ENCODE peak calls at places on chromosomes 4 and X, in nine cellular contexts. V is GM20000; I is mesothelial cell of epicardium; M is B cell; F is ACHN; W is stimulated activated CD8-positive, alpha-beta memory T cell treated with anti-CD3 and anti-CD28 coated beads, Interleukin-7, amount 100 ng/mL, for 24 hours; N is GM19239; E is NCI-H446; Y is AG10803. Q is an unnamed sample.

GRCh38 chr4:185395255-185395955 is at the start of gene LRP2BP:
- DNase-seq in V (peak), I (no peak), M (peak), F (peak), W (no peak), N (no peak), E (no peak), Y (peak), Q (no peak)

GRCh38 chr4:158858410-158859189 is 89.8 kb downstream of the FNIP2 start:
- DNase-seq in V (no peak), I (no peak), M (no peak), F (no peak), W (no peak), N (no peak), E (no peak), Y (peak), Q (no peak)

GRCh38 chrX:136143714-136144113 is 3.6 kb upstream of the FHL1 start:
- DNase-seq in V (peak), I (no peak), M (no peak), F (no peak), W (no peak), N (no peak), E (no peak), Y (no peak), Q (no peak)

GRCh38 chr4:143381171-143382118 is 44.8 kb downstream of the GAB1 start:
- DNase-seq in V (no peak), I (peak), M (no peak), F (peak), W (no peak), N (no peak), E (peak), Y (peak), Q (no peak)

GRCh38 chr4:158670975-158671664 is 567 bp downstream of the C4orf46 start:
- DNase-seq in V (peak), I (peak), M (peak), F (peak), W (peak), N (no peak), E (peak), Y (peak), Q (peak)

GRCh38 chr4:1809754-1810502 is 16.8 kb downstream of the FGFR3 start:
- DNase-seq in V (peak), I (peak), M (peak), F (peak), W (peak), N (peak), E (peak), Y (peak), Q (no peak)

GRCh38 chr4:1683371-1683902 is 676 bp downstream of the FAM53A start:
- DNase-seq in V (no peak), I (peak), M (no peak), F (peak), W (no peak), N (no peak), E (peak), Y (peak), Q (no peak)

GRCh38 chrX:1307626-1308340 is 28.8 kb upstream of the IL3RA start:
- DNase-seq in V (no peak), I (no peak), M (no peak), F (no peak), W (no peak), N (no peak), E (no peak), Y (no peak), Q (no peak)

GRCh38 chrX:31236231-31236630 is 164.4 kb upstream of the FTHL17 start:
- DNase-seq in V (no peak), I (no peak), M (no peak), F (no peak), W (no peak), N (no peak), E (no peak), Y (no peak), Q (no peak)

GRCh38 chrX:124338733-124339514 is 6.5 kb downstream of the TEX13D start:
- DNase-seq in V (no peak), I (no peak), M (no peak), F (no peak), W (no peak), N (no peak), E (no peak), Y (no peak), Q (no peak)

GRCh38 chr4:25449688-25450087 is 72.6 kb downstream of the ANAPC4 start:
- DNase-seq in V (peak), I (no peak), M (no peak), F (no peak), W (no peak), N (no peak), E (no peak), Y (no peak), Q (no peak)

GRCh38 chr4:20256381-20256881 is 4.7 kb downstream of the SLIT2 start:
- DNase-seq in V (no peak), I (no peak), M (no peak), F (peak), W (no peak), N (no peak), E (no peak), Y (no peak), Q (no peak)

GRCh38 chr4:89539374-89539773 is 231.8 kb upstream of the GPRIN3 start:
- DNase-seq in V (no peak), I (no peak), M (no peak), F (no peak), W (no peak), N (no peak), E (no peak), Y (peak), Q (no peak)

GRCh38 chrX:155888139-155888538 is 7.0 kb downstream of the VAMP7 start:
- DNase-seq in V (no peak), I (no peak), M (no peak), F (peak), W (no peak), N (no peak), E (no peak), Y (peak), Q (no peak)

GRCh38 chr4:74444891-74445642 is at the start of gene AREG:
- DNase-seq in V (peak), I (peak), M (peak), F (peak), W (peak), N (peak), E (peak), Y (peak), Q (peak)

GRCh38 chr4:70927502-70928139 is 25.5 kb downstream of the MOB1B start:
- DNase-seq in V (no peak), I (no peak), M (peak), F (no peak), W (no peak), N (no peak), E (no peak), Y (no peak), Q (no peak)

GRCh38 chrX:153924149-153924861 is 1.8 kb downstream of the ARHGAP4 start:
- DNase-seq in V (peak), I (no peak), M (peak), F (peak), W (no peak), N (no peak), E (no peak), Y (peak), Q (no peak)

GRCh38 chrX:3584415-3584996 is 128.9 kb downstream of the PRKX start:
- DNase-seq in V (no peak), I (no peak), M (no peak), F (no peak), W (no peak), N (no peak), E (no peak), Y (no peak), Q (no peak)

GRCh38 chrX:72634321-72634720 is 61.7 kb upstream of the HDAC8 start:
- DNase-seq in V (no peak), I (no peak), M (no peak), F (no peak), W (no peak), N (no peak), E (no peak), Y (no peak), Q (no peak)